ENCODE peak calls at places on chromosomes 4 and X, in seven cellular contexts. H is right atrium auricular region; N is amniotic epithelial cell; P is T1000; W is left cardiac atrium; G is CD8-positive, alpha-beta memory T cell; B is activated T-helper 1 cell treated with anti-CD3 and anti-CD28 coated beads, Interleukin-12 subunit alpha, Interleukin-12 subunit beta, Interleukin-2, Interleukin-4 antibody, amounts not matched to agents 30 ng/mL and 10 ng/mL and 1 ng/mL, durations not matched to agents 14 hours and 24 hours and 36 hours. C is an unnamed sample.

GRCh38 chrX:30864383-30864785 is 24.7 kb downstream of the TAB3 start:
- DNase-seq in H (no peak), N (no peak), P (no peak), W (no peak), G (no peak), B (no peak), C (no peak)

GRCh38 chrX:55489315-55490009 is at the start of gene USP51:
- DNase-seq in H (peak; percentile 58), N (peak; percentile 43), P (peak; percentile 13), W (peak; percentile 48), G (peak; percentile 40), B (no peak), C (peak; percentile 58)

GRCh38 chrX:108148524-108148923 is 56.9 kb downstream of the ATG4A start:
- DNase-seq in H (no peak), N (no peak), P (no peak), W (no peak), G (no peak), B (no peak), C (no peak)

GRCh38 chrX:106170318-106170717 is 2.2 kb downstream of the PWWP3B start:
- DNase-seq in H (no peak), N (peak; percentile 8), P (no peak), W (no peak), G (no peak), B (no peak), C (no peak)

GRCh38 chr4:150769235-150769634 is 187.3 kb downstream of the MAB21L2 start:
- DNase-seq in H (no peak), N (peak; percentile 78), P (no peak), W (no peak), G (no peak), B (no peak), C (no peak)

GRCh38 chrX:630922-631496 is 418 bp downstream of the SHOX start:
- DNase-seq in H (no peak), N (no peak), P (no peak), W (no peak), G (no peak), B (no peak), C (no peak)

GRCh38 chr4:161496-162284 is 37.4 kb downstream of the ZNF718 start:
- DNase-seq in H (no peak), N (peak; percentile 19), P (no peak), W (no peak), G (no peak), B (no peak), C (no peak)

GRCh38 chr4:151362404-151363164 is 37.2 kb upstream of the SH3D19 start:
- DNase-seq in H (peak; percentile 86), N (peak; percentile 70), P (peak; percentile 63), W (peak; percentile 83), G (peak; percentile 61), B (peak; percentile 63), C (peak; percentile 0)

GRCh38 chrX:55057691-55058249 is 17.1 kb upstream of the PAGE2B start:
- DNase-seq in H (no peak), N (peak; percentile 24), P (peak; percentile 2), W (no peak), G (peak; percentile 27), B (peak; percentile 0), C (peak; percentile 17)

GRCh38 chr4:177728361-177729152 is 286.3 kb upstream of the AGA start:
- DNase-seq in H (no peak), N (peak; percentile 21), P (no peak), W (no peak), G (no peak), B (no peak), C (no peak)

GRCh38 chrX:141214216-141214615 is 28.1 kb downstream of the SPANXC start:
- DNase-seq in H (no peak), N (no peak), P (no peak), W (no peak), G (no peak), B (no peak), C (no peak)

GRCh38 chr4:70802923-70803605 is 36.6 kb downstream of the GRSF1 start:
- DNase-seq in H (no peak), N (peak; percentile 44), P (no peak), W (no peak), G (no peak), B (no peak), C (no peak)

GRCh38 chr4:94447754-94448411 is 3.9 kb upstream of the PDLIM5 start:
- DNase-seq in H (no peak), N (peak; percentile 44), P (no peak), W (no peak), G (no peak), B (no peak), C (peak; percentile 11)

GRCh38 chr4:69984030-69984443 is 11.7 kb upstream of the STATH start:
- DNase-seq in H (no peak), N (peak; percentile 12), P (no peak), W (no peak), G (no peak), B (no peak), C (no peak)

GRCh38 chr4:176333076-176333475 is 13.3 kb downstream of the SPCS3 start:
- DNase-seq in H (no peak), N (peak; percentile 80), P (no peak), W (no peak), G (no peak), B (no peak), C (no peak)

GRCh38 chrX:64570204-64570603 is 175.0 kb upstream of the MTMR8 start:
- DNase-seq in H (no peak), N (no peak), P (no peak), W (no peak), G (no peak), B (no peak), C (no peak)

GRCh38 chr4:48346594-48346993 is 5.3 kb downstream of the SLAIN2 start:
- DNase-seq in H (no peak), N (no peak), P (no peak), W (no peak), G (no peak), B (no peak), C (no peak)

GRCh38 chr4:82715731-82716617 is 82.6 kb downstream of the SCD5 start:
- DNase-seq in H (no peak), N (peak; percentile 75), P (no peak), W (no peak), G (no peak), B (no peak), C (no peak)

GRCh38 chr4:8010618-8011017 is 71.0 kb upstream of the AFAP1 start:
- DNase-seq in H (no peak), N (peak; percentile 41), P (no peak), W (no peak), G (no peak), B (no peak), C (peak; percentile 82)